ENCODE peak calls at places on chromosomes 1 and 21, in ten cellular contexts. P, K, F, R, C, X, U, L, T and S are unnamed samples.
A peak's percentile ranks its signal among the peaks of the same experiment; 100 is the strongest.

GRCh38 chr1:167489581-167490340 is 28.6 kb downstream of the CD247 start:
- DNase-seq in P (no peak), K (no peak), F (no peak), R (peak; percentile 69), C (peak; percentile 67), X (no peak), U (no peak), L (no peak), T (no peak), S (no peak)

GRCh38 chr1:56797079-56797685 is 22.0 kb downstream of the FYB2 start:
- DNase-seq in P (no peak), K (no peak), F (no peak), R (no peak), C (no peak), X (no peak), U (no peak), L (no peak), T (no peak), S (no peak)

GRCh38 chr1:21034725-21035628 is 141.7 kb downstream of the EIF4G3 start:
- DNase-seq in P (no peak), K (no peak), F (no peak), R (no peak), C (no peak), X (no peak), U (no peak), L (no peak), T (no peak), S (no peak)

GRCh38 chr1:32876341-32877210 is 5.9 kb upstream of the FNDC5 start:
- DNase-seq in P (peak; percentile 30), K (no peak), F (peak; percentile 46), R (peak; percentile 64), C (peak; percentile 78), X (no peak), U (peak; percentile 89), L (peak; percentile 67), T (peak; percentile 97), S (peak; percentile 27)

GRCh38 chr1:86703696-86704455 is 500 bp upstream of the SH3GLB1 start:
- DNase-seq in P (no peak), K (no peak), F (no peak), R (no peak), C (peak; percentile 83), X (no peak), U (no peak), L (peak; percentile 57), T (peak; percentile 60), S (no peak)

GRCh38 chr1:39405358-39405757 is 86.1 kb upstream of the BMP8A start:
- DNase-seq in P (no peak), K (no peak), F (no peak), R (no peak), C (no peak), X (no peak), U (no peak), L (peak; percentile 44), T (no peak), S (no peak)

GRCh38 chr1:197911172-197911856 is 5.9 kb upstream of the LHX9 start:
- DNase-seq in P (no peak), K (no peak), F (no peak), R (no peak), C (peak; percentile 56), X (no peak), U (no peak), L (peak; percentile 42), T (peak; percentile 92), S (no peak)

GRCh38 chr1:226719596-226720386 is 19.3 kb downstream of the ITPKB start:
- DNase-seq in P (no peak), K (no peak), F (no peak), R (no peak), C (no peak), X (no peak), U (no peak), L (no peak), T (no peak), S (no peak)

GRCh38 chr1:8818325-8818775 is 910 bp upstream of the RERE start:
- DNase-seq in P (peak; percentile 75), K (no peak), F (peak; percentile 93), R (no peak), C (no peak), X (no peak), U (no peak), L (peak; percentile 91), T (peak; percentile 80), S (peak; percentile 76)

GRCh38 chr1:67359592-67359991 is 51.9 kb downstream of the IL12RB2 start:
- DNase-seq in P (no peak), K (no peak), F (no peak), R (no peak), C (no peak), X (no peak), U (no peak), L (no peak), T (no peak), S (no peak)

GRCh38 chr1:100626397-100626796 is 88.5 kb downstream of the GPR88 start:
- DNase-seq in P (peak; percentile 19), K (no peak), F (no peak), R (no peak), C (no peak), X (no peak), U (no peak), L (peak; percentile 33), T (no peak), S (no peak)

GRCh38 chr1:11573293-11573692 is 80.9 kb downstream of the FBXO2 start:
- DNase-seq in P (no peak), K (no peak), F (no peak), R (no peak), C (no peak), X (no peak), U (no peak), L (no peak), T (no peak), S (no peak)

GRCh38 chr1:172167801-172168596 is 252.5 kb upstream of the C1orf105 start:
- DNase-seq in P (peak; percentile 61), K (no peak), F (peak; percentile 63), R (no peak), C (no peak), X (no peak), U (no peak), L (peak; percentile 65), T (no peak), S (peak; percentile 59)

GRCh38 chr1:78229344-78229743 is 183.6 kb downstream of the GIPC2 start:
- DNase-seq in P (peak; percentile 89), K (no peak), F (peak; percentile 89), R (no peak), C (no peak), X (no peak), U (no peak), L (peak; percentile 86), T (peak; percentile 81), S (peak; percentile 90)

GRCh38 chr1:31531177-31532000 is 44.9 kb upstream of the TINAGL1 start:
- DNase-seq in P (peak; percentile 54), K (no peak), F (peak; percentile 65), R (no peak), C (no peak), X (no peak), U (no peak), L (peak; percentile 59), T (peak; percentile 68), S (peak; percentile 22)

GRCh38 chr1:52659356-52659755 is 26.4 kb downstream of the SHISAL2A start:
- DNase-seq in P (no peak), K (no peak), F (peak; percentile 28), R (peak; percentile 35), C (peak; percentile 52), X (no peak), U (no peak), L (peak; percentile 18), T (no peak), S (no peak)

GRCh38 chr1:159177273-159177907 is 6.0 kb downstream of the CADM3 start:
- DNase-seq in P (peak; percentile 60), K (peak; percentile 61), F (peak; percentile 75), R (peak; percentile 27), C (no peak), X (no peak), U (peak; percentile 30), L (peak; percentile 74), T (peak; percentile 83), S (peak; percentile 72)

GRCh38 chr1:179230251-179230650 is 774 bp upstream of the ABL2 start:
- DNase-seq in P (peak; percentile 90), K (no peak), F (peak; percentile 72), R (no peak), C (no peak), X (no peak), U (peak; percentile 15), L (peak; percentile 82), T (peak; percentile 86), S (peak; percentile 31)

GRCh38 chr1:9561429-9561828 is 22.2 kb downstream of the SLC25A33 start:
- DNase-seq in P (peak; percentile 82), K (no peak), F (peak; percentile 98), R (no peak), C (no peak), X (no peak), U (peak; percentile 42), L (peak; percentile 99), T (peak; percentile 95), S (peak; percentile 84)

GRCh38 chr21:43591468-43592050 is 67.7 kb downstream of the HSF2BP start:
- DNase-seq in P (peak; percentile 74), K (no peak), F (peak; percentile 87), R (no peak), C (no peak), X (no peak), U (no peak), L (peak; percentile 33), T (no peak), S (peak; percentile 90)

GRCh38 chr1:213474054-213474453 is 423.0 kb downstream of the RPS6KC1 start:
- DNase-seq in P (no peak), K (no peak), F (no peak), R (no peak), C (no peak), X (no peak), U (no peak), L (no peak), T (no peak), S (no peak)

GRCh38 chr1:998905-999796 is 746 bp downstream of the HES4 start:
- DNase-seq in P (no peak), K (peak; percentile 39), F (peak; percentile 37), R (no peak), C (peak; percentile 47), X (no peak), U (no peak), L (peak; percentile 67), T (peak; percentile 90), S (no peak)

GRCh38 chr1:29504266-29504665 is 267.9 kb downstream of the PTPRU start:
- DNase-seq in P (no peak), K (no peak), F (no peak), R (no peak), C (no peak), X (no peak), U (no peak), L (peak; percentile 26), T (no peak), S (no peak)

GRCh38 chr1:95370671-95370992 is 136.6 kb downstream of the RWDD3 start:
- DNase-seq in P (no peak), K (no peak), F (no peak), R (no peak), C (no peak), X (no peak), U (no peak), L (no peak), T (no peak), S (no peak)

GRCh38 chr1:206506803-206507394 is 432 bp upstream of the RASSF5 start:
- DNase-seq in P (no peak), K (no peak), F (no peak), R (peak; percentile 47), C (no peak), X (no peak), U (no peak), L (no peak), T (no peak), S (no peak)

GRCh38 chr1:245332513-245332912 is 177.7 kb downstream of the KIF26B start:
- DNase-seq in P (no peak), K (no peak), F (no peak), R (peak; percentile 54), C (peak; percentile 42), X (no peak), U (no peak), L (peak; percentile 67), T (no peak), S (no peak)

GRCh38 chr1:214514032-214514818 is 37.2 kb downstream of the PTPN14 start:
- DNase-seq in P (peak; percentile 79), K (no peak), F (peak; percentile 53), R (no peak), C (no peak), X (no peak), U (peak; percentile 28), L (peak; percentile 33), T (peak; percentile 68), S (peak; percentile 47)

GRCh38 chr1:116990612-116991151 is 10.9 kb upstream of the CD101 start:
- DNase-seq in P (no peak), K (no peak), F (peak; percentile 99), R (no peak), C (no peak), X (no peak), U (no peak), L (peak; percentile 96), T (peak; percentile 81), S (peak; percentile 99)